ENCODE peak calls at places on chromosomes 12 and 14, in eight cellular contexts. O is testis, B is A549, V is ovary, D is transverse colon, H is IMR-90, E is body of pancreas, A is stomach. F is an unnamed sample.

GRCh38 chr12:130687190-130687589 is 28.9 kb downstream of the RIMBP2 start:
- DNase-seq in B (no peak), A (no peak), E (no peak), H (no peak), D (no peak), V (no peak), O (no peak), F (no peak)

GRCh38 chr14:77151918-77152588 is 10.5 kb upstream of the ZDHHC22 start:
- DNase-seq in E (no peak), A (no peak), V (no peak), D (no peak), B (peak; percentile 83), H (peak; percentile 28), O (no peak), F (no peak)

GRCh38 chr12:29732211-29732992 is 51.3 kb downstream of the TMTC1 start:
- DNase-seq in B (no peak), E (no peak), O (no peak), D (no peak), A (no peak), V (no peak), H (no peak), F (no peak)

GRCh38 chr12:93080994-93081809 is 152.1 kb upstream of the EEA1 start:
- DNase-seq in H (peak; percentile 52), O (no peak), D (no peak), V (no peak), E (no peak), B (no peak), A (no peak), F (no peak)

GRCh38 chr14:71363961-71364360 is 456.7 kb downstream of the PCNX1 start:
- DNase-seq in V (no peak), H (peak; percentile 79), A (no peak), B (no peak), D (no peak), E (no peak), O (peak; percentile 44), F (no peak)

GRCh38 chr14:54942913-54943312 is 40.3 kb upstream of the GCH1 start:
- DNase-seq in E (no peak), O (no peak), V (no peak), A (no peak), D (no peak), B (no peak), H (no peak), F (no peak)

GRCh38 chr12:15705606-15706005 is 83.6 kb downstream of the EPS8 start:
- DNase-seq in D (no peak), B (no peak), O (no peak), A (no peak), H (no peak), E (no peak), V (no peak), F (no peak)

GRCh38 chr14:51488569-51489220 is 163.0 kb upstream of the FRMD6 start:
- DNase-seq in B (no peak), A (no peak), H (peak; percentile 31), O (no peak), E (no peak), V (no peak), D (no peak), F (no peak)

GRCh38 chr12:49854976-49855375 is 12.1 kb upstream of the BCDIN3D start:
- DNase-seq in A (peak; percentile 64), V (no peak), E (no peak), H (no peak), B (no peak), D (no peak), O (no peak), F (no peak)

GRCh38 chr12:18752947-18753346 is 15.0 kb downstream of the CAPZA3 start:
- DNase-seq in V (no peak), B (no peak), D (no peak), A (no peak), O (no peak), H (no peak), E (no peak), F (no peak)

GRCh38 chr12:63961048-63961447 is 116.5 kb downstream of the SRGAP1 start:
- DNase-seq in E (no peak), B (no peak), O (no peak), D (no peak), H (no peak), A (no peak), V (no peak), F (no peak)

GRCh38 chr12:93742086-93742934 is 65.1 kb downstream of the CRADD start:
- DNase-seq in A (peak; percentile 77), O (peak; percentile 83), V (peak; percentile 87), E (peak; percentile 85), D (peak; percentile 70), B (peak; percentile 71), H (peak; percentile 60), F (peak; percentile 82)

GRCh38 chr12:38911611-38912010 is 6.2 kb upstream of the CPNE8 start:
- DNase-seq in O (no peak), H (no peak), A (no peak), E (no peak), D (no peak), V (no peak), B (no peak), F (no peak)

GRCh38 chr14:105898482-105899010 is 372.2 kb downstream of the TMEM121 start:
- DNase-seq in D (no peak), H (no peak), V (no peak), O (no peak), E (no peak), A (no peak), B (no peak), F (no peak)

GRCh38 chr14:56216631-56217379 is 98.6 kb downstream of the PELI2 start:
- DNase-seq in V (peak; percentile 64), A (peak; percentile 66), O (peak; percentile 76), B (no peak), H (peak; percentile 28), D (peak; percentile 51), E (peak; percentile 68), F (peak; percentile 56)

GRCh38 chr12:54984602-54985376 is at the start of gene TESPA1:
- DNase-seq in H (no peak), B (no peak), A (peak; percentile 54), O (peak; percentile 55), V (peak; percentile 68), E (peak; percentile 40), D (peak; percentile 71), F (peak; percentile 55)

GRCh38 chr14:23481362-23481970 is 12.0 kb downstream of the NGDN start:
- DNase-seq in H (peak; percentile 23), E (no peak), A (no peak), B (no peak), D (no peak), V (no peak), O (no peak), F (no peak)

GRCh38 chr12:106140223-106140986 is 1.7 kb upstream of the NUAK1 start:
- DNase-seq in E (peak; percentile 31), B (no peak), H (no peak), D (no peak), A (no peak), V (no peak), O (no peak), F (peak; percentile 26)

GRCh38 chr12:203462-204260 is 10.3 kb downstream of the SLC6A12 start:
- DNase-seq in H (no peak), O (peak; percentile 66), B (peak; percentile 53), D (no peak), V (peak; percentile 76), A (no peak), E (peak; percentile 62), F (peak; percentile 67)

GRCh38 chr12:50528800-50529199 is 24.0 kb downstream of the DIP2B start:
- DNase-seq in E (no peak), D (no peak), V (no peak), A (no peak), B (no peak), O (no peak), H (no peak), F (no peak)

GRCh38 chr14:93304771-93305170 is 28.1 kb downstream of the BTBD7 start:
- DNase-seq in H (peak; percentile 56), O (no peak), E (no peak), A (no peak), V (no peak), D (no peak), B (no peak), F (no peak)

GRCh38 chr12:58026421-58026820 is 85.1 kb downstream of the ATP23 start:
- DNase-seq in B (no peak), H (no peak), A (no peak), V (no peak), D (no peak), O (peak; percentile 18), E (no peak), F (no peak)

GRCh38 chr14:104436741-104437701 is 142.5 kb upstream of the C14orf180 start:
- DNase-seq in E (peak; percentile 73), H (no peak), V (no peak), O (no peak), B (no peak), A (peak; percentile 23), D (peak; percentile 6), F (no peak)

GRCh38 chr12:70670948-70671347 is 33.7 kb upstream of the PTPRB start:
- DNase-seq in A (no peak), B (no peak), D (no peak), H (no peak), V (no peak), E (no peak), O (no peak), F (no peak)

GRCh38 chr12:88417531-88417930 is 162.7 kb downstream of the KITLG start:
- DNase-seq in E (peak; percentile 15), A (no peak), B (no peak), V (no peak), D (no peak), H (no peak), O (no peak), F (no peak)

GRCh38 chr12:51898506-51898905 is 8.8 kb upstream of the ACVRL1 start:
- DNase-seq in H (no peak), A (no peak), B (no peak), V (no peak), O (no peak), E (no peak), D (no peak), F (no peak)
- H3K27ac ChIP-seq in H (no peak overlapping the region), A (no peak overlapping the region), B (no peak overlapping the region), V (no peak overlapping the region), O (no peak overlapping the region), E (no peak overlapping the region), D (no peak overlapping the region), F (no peak overlapping the region)

GRCh38 chr12:52230364-52231281 is 2.4 kb upstream of the KRT7 start:
- DNase-seq in V (no peak), B (no peak), D (no peak), A (no peak), E (peak; percentile 66), O (no peak), H (peak; percentile 68), F (peak; percentile 94)
- TF ChIP-seq POLR2A in V (no peak), B (no peak), D (no peak), A (no peak), E (no peak), O (no peak), H (no peak), F (peak; percentile 76)

GRCh38 chr12:127964717-127965116 is 302.3 kb upstream of the TMEM132C start:
- DNase-seq in E (no peak), A (no peak), V (no peak), H (no peak), B (no peak), O (no peak), D (no peak), F (no peak)
- TF ChIP-seq CTCF in E (no peak), A (no peak), V (no peak), H (no peak), B (no peak), O (no peak), D (peak; percentile 27), F (no peak)

GRCh38 chr12:6829532-6830220 is 1.5 kb downstream of the P3H3 start:
- DNase-seq in B (peak; percentile 64), H (peak; percentile 43), E (peak; percentile 70), O (no peak), A (no peak), D (no peak), V (no peak), F (no peak)
- H3K27ac ChIP-seq in B (peak overlapping the region; percentile 87), H (peak overlapping the region; percentile 96), E (peak overlapping the region; percentile 73), O (peak overlapping the region; percentile 87), A (peak overlapping the region; percentile 78), D (peak overlapping the region; percentile 81), V (peak overlapping the region; percentile 93), F (peak overlapping the region; percentile 70)

F was measured in thyroid gland.